ENCODE peak calls at places on chromosomes 7 and 10, in eight cellular contexts. G, O, Q, E, B, N, D and R are unnamed samples.

GRCh38 chr7:150992833-150993302 is 2.1 kb downstream of the NOS3 start:
- DNase-seq in B (no peak), E (peak; percentile 48), G (no peak), D (peak; percentile 47), N (no peak), O (no peak), Q (no peak), R (no peak)

GRCh38 chr10:82813856-82814255 is 938.9 kb downstream of the NRG3 start:
- DNase-seq in G (no peak), O (peak; percentile 8), D (peak; percentile 68), B (peak; percentile 32), N (no peak), E (no peak), Q (no peak), R (no peak)

GRCh38 chr7:23490357-23491131 is 20.3 kb upstream of the IGF2BP3 start:
- DNase-seq in B (no peak), D (peak; percentile 50), G (no peak), E (no peak), O (peak; percentile 30), Q (peak; percentile 26), N (peak; percentile 54), R (no peak)

GRCh38 chr7:1593091-1593866 is 23.4 kb upstream of the PSMG3 start:
- DNase-seq in D (peak; percentile 58), N (no peak), E (no peak), B (no peak), Q (no peak), G (no peak), O (no peak), R (no peak)

GRCh38 chr7:76222839-76223238 is 21.1 kb downstream of the SRRM3 start:
- DNase-seq in O (no peak), N (no peak), D (no peak), G (no peak), B (no peak), Q (no peak), E (no peak), R (no peak)

GRCh38 chr7:83947260-83947659 is 247.3 kb downstream of the SEMA3A start:
- DNase-seq in D (peak; percentile 35), Q (peak; percentile 1), E (no peak), B (no peak), N (no peak), O (no peak), G (peak; percentile 21), R (no peak)

GRCh38 chr7:73986158-73986631 is 41.8 kb upstream of the ELN start:
- DNase-seq in D (no peak), G (no peak), N (peak; percentile 79), O (no peak), E (no peak), B (peak; percentile 27), Q (no peak), R (no peak)

GRCh38 chr10:21985541-21985940 is 18.0 kb downstream of the DNAJC1 start:
- DNase-seq in D (no peak), Q (no peak), O (no peak), E (no peak), N (no peak), B (no peak), G (no peak), R (no peak)

GRCh38 chr10:73159038-73159648 is 8.7 kb downstream of the ECD start:
- DNase-seq in B (peak; percentile 64), N (peak; percentile 33), E (no peak), G (peak; percentile 31), D (peak; percentile 71), O (peak; percentile 0), Q (peak; percentile 8), R (no peak)

GRCh38 chr7:88169717-88170320 is 50.0 kb downstream of the SRI start:
- DNase-seq in B (no peak), N (no peak), Q (no peak), O (no peak), G (peak; percentile 37), E (peak; percentile 7), D (peak; percentile 30), R (no peak)

GRCh38 chr10:18668026-18668425 is 8.8 kb downstream of the ARL5B start:
- DNase-seq in E (no peak), G (no peak), N (no peak), Q (no peak), B (no peak), O (no peak), D (no peak), R (no peak)

GRCh38 chr7:125347264-125347663 is 417.6 kb upstream of the POT1 start:
- DNase-seq in D (no peak), B (no peak), N (no peak), Q (no peak), E (no peak), O (no peak), G (no peak), R (no peak)

GRCh38 chr7:117385340-117386124 is 41.8 kb downstream of the ASZ1 start:
- DNase-seq in D (peak; percentile 50), O (no peak), E (no peak), B (no peak), G (peak; percentile 16), Q (no peak), N (no peak), R (no peak)

GRCh38 chr10:54703086-54703485 is 97.9 kb downstream of the PCDH15 start:
- DNase-seq in N (no peak), Q (no peak), E (no peak), G (no peak), D (no peak), B (no peak), O (no peak), R (peak; percentile 22)

GRCh38 chr7:15977663-15978062 is 291.2 kb upstream of the MEOX2 start:
- DNase-seq in E (no peak), B (no peak), D (peak; percentile 83), N (no peak), G (no peak), O (no peak), Q (no peak), R (no peak)

GRCh38 chr7:99028261-99028971 is 115.5 kb downstream of the SMURF1 start:
- DNase-seq in O (no peak), B (peak; percentile 23), E (no peak), G (no peak), D (no peak), N (no peak), Q (no peak), R (no peak)

GRCh38 chr10:83957168-83957750 is 182.1 kb upstream of the GHITM start:
- DNase-seq in D (no peak), G (no peak), Q (no peak), B (no peak), O (no peak), N (no peak), E (no peak), R (no peak)

GRCh38 chr10:126247454-126247975 is 140.8 kb downstream of the ADAM12 start:
- DNase-seq in B (peak; percentile 32), D (peak; percentile 99), N (peak; percentile 42), G (no peak), E (no peak), Q (no peak), O (no peak), R (no peak)

GRCh38 chr10:2928219-2928840 is 139.0 kb upstream of the PFKP start:
- DNase-seq in E (no peak), D (peak; percentile 62), O (peak; percentile 3), Q (peak; percentile 48), N (peak; percentile 54), G (peak; percentile 29), B (peak; percentile 74), R (no peak)

GRCh38 chr7:18667466-18667865 is 171.9 kb downstream of the HDAC9 start:
- DNase-seq in G (no peak), E (no peak), B (no peak), N (no peak), O (peak; percentile 3), Q (no peak), D (peak; percentile 91), R (peak; percentile 95)

GRCh38 chr10:74018241-74018640 is 20.3 kb downstream of the VCL start:
- DNase-seq in Q (no peak), B (peak; percentile 36), O (no peak), N (no peak), E (no peak), D (no peak), G (no peak), R (no peak)

GRCh38 chr7:1619152-1620079 is 49.6 kb upstream of the PSMG3 start:
- DNase-seq in O (no peak), D (no peak), B (no peak), N (no peak), E (no peak), Q (no peak), G (no peak), R (no peak)

GRCh38 chr7:137801003-137801402 is 45.8 kb downstream of the DGKI start:
- DNase-seq in D (peak; percentile 64), E (no peak), B (no peak), N (no peak), Q (no peak), O (no peak), G (no peak), R (no peak)